ENCODE peak calls at places on chromosomes 13 and 19, in ten cellular contexts. N, Y, X, F, Q, G, M, W, R and Z are unnamed samples.

GRCh38 chr13:102020611-102021216 is 381.1 kb downstream of the FGF14 start:
- DNase-seq in Q (no peak), F (no peak), X (no peak), N (no peak), Y (no peak), R (no peak), W (no peak), G (no peak), M (no peak), Z (no peak)

GRCh38 chr19:58181902-58182576 is 822 bp upstream of the ZNF274 start:
- DNase-seq in N (peak; percentile 58), W (peak; percentile 1), X (peak; percentile 47), Q (peak; percentile 35), M (peak; percentile 69), Y (no peak), F (peak; percentile 3), G (peak; percentile 66), R (peak; percentile 63), Z (peak; percentile 58)

GRCh38 chr13:21686761-21687391 is 16.0 kb downstream of the FGF9 start:
- DNase-seq in Q (no peak), Y (no peak), X (no peak), R (no peak), M (peak; percentile 33), W (no peak), F (no peak), N (no peak), G (no peak), Z (no peak)

GRCh38 chr19:58304748-58305064 is 471 bp upstream of the ERVK3-1 start:
- DNase-seq in X (no peak), G (no peak), Q (no peak), F (no peak), N (no peak), Y (no peak), W (no peak), R (no peak), M (no peak), Z (no peak)

GRCh38 chr13:110554227-110554836 is 7.2 kb downstream of the RAB20 start:
- DNase-seq in F (no peak), M (no peak), Y (no peak), Q (no peak), G (no peak), X (no peak), R (no peak), N (no peak), W (no peak), Z (no peak)

GRCh38 chr19:55913643-55914268 is 18.4 kb downstream of the NLRP13 start:
- DNase-seq in Y (no peak), X (no peak), W (no peak), R (no peak), M (no peak), G (peak; percentile 49), N (no peak), Q (peak; percentile 6), F (no peak), Z (peak; percentile 17)

GRCh38 chr19:16873603-16874002 is 15.2 kb upstream of the F2RL3 start:
- DNase-seq in W (no peak), Q (no peak), X (no peak), R (no peak), Y (no peak), F (no peak), N (no peak), M (no peak), G (no peak), Z (no peak)

GRCh38 chr19:708154-709141 is at the start of gene PALM:
- DNase-seq in Y (no peak), Q (no peak), M (no peak), F (no peak), G (peak; percentile 57), W (no peak), R (no peak), N (no peak), X (no peak), Z (peak; percentile 49)

GRCh38 chr19:19151418-19151817 is 13.1 kb upstream of the TMEM161A start:
- DNase-seq in N (no peak), Q (no peak), W (no peak), G (no peak), M (no peak), X (no peak), F (no peak), Y (no peak), R (no peak), Z (no peak)

GRCh38 chr13:107192289-107192688 is 624.4 kb upstream of the ARGLU1 start:
- DNase-seq in G (no peak), F (no peak), R (no peak), X (no peak), M (no peak), Y (no peak), Q (no peak), W (no peak), N (no peak), Z (no peak)

GRCh38 chr19:38190061-38190460 is 34.0 kb downstream of the DPF1 start:
- DNase-seq in Q (no peak), G (peak; percentile 57), R (no peak), W (no peak), M (no peak), F (no peak), X (no peak), Y (no peak), N (no peak), Z (no peak)

GRCh38 chr19:15161028-15161984 is 39.5 kb downstream of the NOTCH3 start:
- DNase-seq in Q (peak; percentile 32), Y (no peak), N (no peak), X (no peak), W (no peak), M (no peak), F (peak; percentile 46), G (peak; percentile 70), R (no peak), Z (peak; percentile 57)

GRCh38 chr19:3333662-3334061 is 32.7 kb upstream of the NFIC start:
- DNase-seq in W (no peak), Q (no peak), G (no peak), R (no peak), M (no peak), Y (no peak), N (no peak), F (no peak), X (no peak), Z (no peak)

GRCh38 chr19:10332965-10333757 is at the start of gene RAVER1:
- DNase-seq in X (peak; percentile 96), G (peak; percentile 91), F (peak; percentile 96), Q (peak; percentile 93), W (peak; percentile 95), M (peak; percentile 98), R (peak; percentile 98), N (peak; percentile 96), Y (peak; percentile 72), Z (peak; percentile 99)

GRCh38 chr19:17610384-17610783 is 54.9 kb downstream of the COLGALT1 start:
- DNase-seq in W (no peak), Y (no peak), M (no peak), Q (no peak), R (no peak), G (peak; percentile 82), X (no peak), F (no peak), N (no peak), Z (peak; percentile 56)

GRCh38 chr13:83881917-83882625 is at the start of gene SLITRK1:
- DNase-seq in Y (peak; percentile 24), N (peak; percentile 8), M (peak; percentile 33), Q (peak; percentile 12), F (peak; percentile 52), R (no peak), G (peak; percentile 17), X (no peak), W (peak; percentile 68), Z (peak; percentile 35)

GRCh38 chr19:23783634-23784033 is 24.9 kb upstream of the ZNF681 start:
- DNase-seq in X (no peak), R (no peak), Q (no peak), M (no peak), W (no peak), G (no peak), F (no peak), N (no peak), Y (no peak), Z (no peak)

GRCh38 chr19:3346677-3347353 is 19.6 kb upstream of the NFIC start:
- DNase-seq in N (no peak), X (no peak), Y (no peak), W (peak; percentile 64), F (peak; percentile 75), Q (no peak), R (no peak), G (no peak), M (no peak), Z (no peak)

GRCh38 chr19:5903054-5903501 is 512 bp downstream of the NDUFA11 start:
- DNase-seq in Q (no peak), G (peak; percentile 45), R (no peak), Y (no peak), N (no peak), W (peak; percentile 32), X (no peak), M (no peak), F (peak; percentile 60), Z (no peak)

GRCh38 chr19:7526093-7526929 is 3.9 kb downstream of the MCOLN1 start:
- DNase-seq in Y (no peak), Q (no peak), R (no peak), N (no peak), W (no peak), G (no peak), F (no peak), M (no peak), X (no peak), Z (no peak)

GRCh38 chr19:54154603-54155345 is 4.7 kb downstream of the LENG1 start:
- DNase-seq in F (peak; percentile 66), G (peak; percentile 54), Q (no peak), Y (no peak), W (peak; percentile 56), N (no peak), M (peak; percentile 61), X (no peak), R (no peak), Z (no peak)